ENCODE peak calls at places on chromosomes 4 and X, in eight cellular contexts. T is HepG2, O is left lung, I is HCT116, B is cardiac muscle cell, K is left ventricle myocardium inferior, Z is right cardiac atrium, A is keratinocyte. X is an unnamed sample. For H3K9me3, the result is how much of the 10 kb centered on the place peaks cover.

GRCh38 chr4:43943998-43944397 is 504.6 kb downstream of the KCTD8 start:
- DNase-seq in T (no peak), O (no peak), I (no peak), B (no peak), K (no peak), Z (no peak), A (no peak), X (no peak)

GRCh38 chr4:185304944-185305690 is 90.6 kb downstream of the LRP2BP start:
- DNase-seq in T (peak), O (no peak), I (no peak), B (peak), K (no peak), Z (no peak), A (no peak), X (peak)

GRCh38 chr4:13059015-13059414 is 425.1 kb downstream of the RAB28 start:
- DNase-seq in T (no peak), O (no peak), I (no peak), B (no peak), K (no peak), Z (no peak), A (no peak), X (no peak)

GRCh38 chrX:69189972-69190371 is 24.7 kb upstream of the PJA1 start:
- DNase-seq in T (no peak), O (no peak), I (no peak), B (no peak), K (peak), Z (peak), A (no peak), X (peak)

GRCh38 chrX:128020701-128021100 is 31.5 kb downstream of the ACTRT1 start:
- DNase-seq in T (peak), O (no peak), I (no peak), B (no peak), K (no peak), Z (no peak), A (peak), X (peak)

GRCh38 chr4:18138076-18138665 is 116.6 kb upstream of the LCORL start:
- DNase-seq in T (peak), O (no peak), I (no peak), B (no peak), K (no peak), Z (no peak), A (no peak), X (no peak)

GRCh38 chr4:184514121-184514988 is 40.0 kb upstream of the IRF2 start:
- DNase-seq in T (no peak), O (peak), I (no peak), B (no peak), K (peak), Z (peak), A (no peak), X (peak)

GRCh38 chr4:120452006-120452405 is 385.4 kb upstream of the MAD2L1 start:
- DNase-seq in T (no peak), O (no peak), I (no peak), B (no peak), K (no peak), Z (no peak), A (no peak), X (no peak)

GRCh38 chr4:65018313-65018712 is 609.1 kb upstream of the TECRL start:
- DNase-seq in T (no peak), O (no peak), I (no peak), B (no peak), K (no peak), Z (no peak), A (no peak), X (no peak)

GRCh38 chrX:12984629-12985303 is 9.9 kb downstream of the TMSB4X start:
- DNase-seq in T (no peak), O (no peak), I (peak), B (no peak), K (no peak), Z (no peak), A (peak), X (peak)

GRCh38 chrX:78199851-78200250 is 60.4 kb upstream of the TAF9B start:
- DNase-seq in T (peak), O (no peak), I (peak), B (peak), K (no peak), Z (no peak), A (no peak), X (peak)

GRCh38 chr4:155578726-155579385 is 87.8 kb upstream of the GUCY1A1 start:
- DNase-seq in T (no peak), O (no peak), I (no peak), B (no peak), K (no peak), Z (no peak), A (no peak), X (no peak)

GRCh38 chr4:7135389-7135746 is 57.0 kb upstream of the SORCS2 start:
- DNase-seq in T (no peak), O (no peak), I (no peak), B (no peak), K (no peak), Z (no peak), A (no peak), X (peak)
- H3K27ac ChIP-seq in T (no peak), O (no peak), I (no peak), B (no peak), K (peak), Z (no peak), A (no peak), X (no peak)

GRCh38 chrX:146424422-146424821 is 385.1 kb upstream of the CXorf51B start:
- DNase-seq in T (no peak), O (no peak), I (no peak), B (no peak), K (no peak), Z (no peak), A (no peak), X (no peak)
- H3K9me3 ChIP-seq in T (half or more), O (under half), I (under half), B (under half), K (under half), Z (under half), A (under half), X (under half)

GRCh38 chr4:30720021-30720655 is at the start of gene PCDH7:
- DNase-seq in T (no peak), O (peak), I (no peak), B (peak), K (peak), Z (peak), A (no peak), X (peak)
- H3K27ac ChIP-seq in T (no peak), O (no peak), I (peak), B (peak), K (peak), Z (no peak), A (peak), X (peak)

DNA sequence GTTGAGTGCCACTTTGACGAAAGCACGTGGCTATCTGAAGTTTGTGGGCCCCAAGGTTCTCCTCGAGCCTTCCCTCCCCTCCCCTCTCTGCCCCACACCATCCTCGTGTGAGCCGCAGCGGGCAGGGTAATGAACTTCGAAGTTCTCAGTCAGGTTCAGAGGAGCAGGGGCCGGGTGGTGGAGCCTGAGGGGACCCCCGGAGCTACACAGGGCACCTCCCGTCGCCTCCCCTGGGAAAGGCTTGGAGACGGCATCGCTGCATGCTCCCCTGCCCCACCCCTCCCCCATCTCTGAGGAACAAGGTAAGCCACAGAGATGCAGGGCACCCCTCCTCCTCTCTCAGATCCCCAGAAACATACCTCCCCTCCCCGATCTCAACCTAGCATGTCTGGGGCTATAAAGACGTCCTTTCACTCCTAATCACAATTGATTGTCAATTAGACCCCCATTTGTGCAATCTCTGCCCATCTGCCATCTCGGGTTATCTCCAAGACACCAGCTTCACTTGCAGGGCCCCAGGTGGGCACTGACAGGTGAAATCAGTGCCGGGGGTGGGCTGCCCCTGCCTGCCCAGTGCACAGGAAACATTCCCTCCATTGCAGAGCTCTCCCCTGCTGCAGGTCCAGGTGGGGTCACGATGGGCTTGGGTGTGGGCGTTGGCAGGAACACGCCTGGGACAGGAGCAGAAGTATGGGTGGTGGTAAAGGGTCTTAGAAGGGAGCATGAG is 3.0 kb upstream of the NKX1-1 start:
- DNase-seq in T (no peak), O (peak), I (no peak), B (no peak), K (no peak), Z (no peak), A (no peak), X (no peak)
- H3K9me3 ChIP-seq in T (under half), O (under half), I (under half), B (under half), K (under half), Z (under half), A (under half), X (under half)